ENCODE peak calls at places on chromosomes 16 and 17, in nine cellular contexts. S is neural progenitor cell, X is heart left ventricle, O is fibroblast of the aortic adventitia, J is body of pancreas, C is epithelial cell of esophagus, Q is neural crest cell, Z is upper lobe of right lung, B is bronchial epithelial cell. M is an unnamed sample.

GRCh38 chr17:45719335-45720071 is 64.6 kb upstream of the CRHR1 start:
- DNase-seq in S (peak), X (no peak), O (peak), J (no peak), C (peak), Q (no peak), Z (no peak), B (peak), M (peak)

GRCh38 chr17:74601944-74602572 is 10.0 kb upstream of the CD300LD start:
- DNase-seq in S (peak), X (no peak), O (peak), J (peak), C (peak), Q (peak), Z (no peak), B (peak), M (peak)

GRCh38 chr17:73532441-73532901 is 111.8 kb downstream of the SDK2 start:
- DNase-seq in S (no peak), X (no peak), O (no peak), J (no peak), C (no peak), Q (no peak), Z (no peak), B (no peak), M (no peak)

GRCh38 chr17:83127431-83128160 is 48.2 kb downstream of the METRNL start:
- DNase-seq in S (no peak), X (no peak), O (no peak), J (no peak), C (no peak), Q (no peak), Z (peak), B (no peak), M (no peak)

GRCh38 chr17:43669971-43670644 is 8.4 kb upstream of the MEOX1 start:
- DNase-seq in S (no peak), X (no peak), O (no peak), J (peak), C (no peak), Q (no peak), Z (no peak), B (no peak), M (no peak)

GRCh38 chr17:11245187-11245586 is 4.2 kb downstream of the SHISA6 start:
- DNase-seq in S (no peak), X (peak), O (no peak), J (no peak), C (no peak), Q (no peak), Z (no peak), B (no peak), M (no peak)

GRCh38 chr16:11020792-11021440 is 76.6 kb downstream of the CLEC16A start:
- DNase-seq in S (no peak), X (no peak), O (peak), J (no peak), C (no peak), Q (no peak), Z (no peak), B (no peak), M (no peak)

GRCh38 chr16:78505544-78506371 is 406.3 kb downstream of the WWOX start:
- DNase-seq in S (no peak), X (peak), O (peak), J (peak), C (no peak), Q (no peak), Z (peak), B (no peak), M (no peak)

GRCh38 chr17:60559995-60560859 is 34.2 kb upstream of the APPBP2 start:
- DNase-seq in S (no peak), X (no peak), O (no peak), J (no peak), C (no peak), Q (no peak), Z (peak), B (no peak), M (no peak)

DNA sequence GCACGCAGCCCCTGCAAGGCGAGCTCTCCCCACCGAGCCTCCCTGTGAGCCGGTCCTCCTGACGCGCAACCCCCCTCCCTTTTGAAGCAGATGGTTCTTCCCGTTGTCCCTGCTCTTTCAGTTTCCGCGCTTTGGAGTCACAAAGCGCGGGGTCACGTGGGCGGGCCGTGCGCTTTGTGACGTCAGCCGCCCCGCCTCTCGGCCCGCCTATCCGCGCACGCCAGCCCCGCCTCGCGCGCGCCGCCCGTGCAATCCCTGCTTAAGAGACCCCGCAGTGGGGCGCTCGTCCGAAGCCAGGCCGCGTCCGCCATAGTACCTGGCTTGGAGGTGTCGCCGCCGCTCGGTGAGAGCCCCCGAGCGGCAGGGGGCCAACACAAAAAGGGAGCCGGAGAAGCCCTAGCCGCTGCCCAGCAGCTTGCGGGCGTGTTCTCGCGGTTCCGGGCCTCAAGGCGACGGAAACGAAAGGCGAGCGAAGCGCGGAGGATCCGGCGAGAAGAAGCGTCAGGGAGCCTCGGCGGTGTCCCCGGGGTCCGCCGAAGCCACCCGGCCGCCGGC is at the start of gene RBBP6:
- DNase-seq in S (peak), X (peak), O (peak), J (peak), C (peak), Q (peak), Z (peak), B (peak), M (peak)
- TF ChIP-seq CTCF in S (peak), X (peak), O (peak), J (peak), C (no peak), Q (peak), Z (peak), B (peak), M (peak)

DNA sequence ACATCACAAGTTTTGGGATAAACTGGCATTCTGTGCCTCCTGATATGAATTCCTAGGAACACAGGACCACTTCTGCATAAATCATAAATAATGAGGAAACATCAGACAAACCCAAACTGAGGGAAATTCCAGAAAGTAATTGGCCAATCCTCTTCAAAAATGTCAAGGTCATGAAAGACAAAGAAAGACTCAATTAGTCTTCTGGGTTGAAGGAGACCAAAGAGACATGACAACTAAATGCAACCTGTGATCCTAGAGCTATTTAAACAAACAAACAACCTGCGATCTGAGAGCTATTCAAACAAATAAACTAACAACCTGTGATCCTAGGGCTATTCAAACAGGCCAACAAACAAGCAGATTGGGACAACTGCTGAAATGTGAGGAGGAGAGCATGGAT is 144.2 kb downstream of the VPS53 start:
- DNase-seq in S (no peak), X (no peak), O (no peak), J (no peak), C (no peak), Q (no peak), Z (no peak), B (no peak), M (no peak)
- TF ChIP-seq CTCF in S (no peak), X (no peak), O (no peak), J (no peak), C (no peak), Q (no peak), Z (no peak), B (no peak), M (no peak)

DNA sequence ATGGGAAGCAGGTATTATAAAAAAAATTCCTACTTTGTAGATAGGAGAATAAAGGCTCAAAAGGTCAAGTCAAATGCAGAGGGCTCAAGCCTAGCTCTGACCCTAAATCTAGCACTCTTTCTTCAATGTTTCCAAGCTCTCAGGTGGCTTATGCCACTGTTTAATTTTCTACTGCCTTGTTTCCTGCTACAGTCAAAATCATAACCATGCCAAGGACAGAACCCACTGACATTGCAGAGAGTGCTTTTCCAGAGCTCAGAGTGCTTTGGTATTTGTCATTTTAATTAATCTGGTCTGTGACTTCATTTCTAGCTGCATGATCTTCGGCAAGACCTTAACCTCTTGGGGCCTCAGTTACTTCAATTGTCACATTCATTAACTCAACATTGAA is 344.7 kb downstream of the CA10 start:
- DNase-seq in S (no peak), X (no peak), O (no peak), J (no peak), C (no peak), Q (no peak), Z (no peak), B (no peak), M (no peak)
- TF ChIP-seq CTCF in S (no peak), X (no peak), O (no peak), J (no peak), C (no peak), Q (no peak), Z (no peak), B (no peak), M (no peak)

GRCh38 chr16:66515543-66516171 is 34.3 kb downstream of the TK2 start:
- DNase-seq in S (no peak), X (no peak), O (peak), J (no peak), C (peak), Q (no peak), Z (no peak), B (no peak), M (peak)
- TF ChIP-seq CTCF in S (peak), X (peak), O (peak), J (peak), C (no peak), Q (peak), Z (peak), B (peak), M (peak)

DNA sequence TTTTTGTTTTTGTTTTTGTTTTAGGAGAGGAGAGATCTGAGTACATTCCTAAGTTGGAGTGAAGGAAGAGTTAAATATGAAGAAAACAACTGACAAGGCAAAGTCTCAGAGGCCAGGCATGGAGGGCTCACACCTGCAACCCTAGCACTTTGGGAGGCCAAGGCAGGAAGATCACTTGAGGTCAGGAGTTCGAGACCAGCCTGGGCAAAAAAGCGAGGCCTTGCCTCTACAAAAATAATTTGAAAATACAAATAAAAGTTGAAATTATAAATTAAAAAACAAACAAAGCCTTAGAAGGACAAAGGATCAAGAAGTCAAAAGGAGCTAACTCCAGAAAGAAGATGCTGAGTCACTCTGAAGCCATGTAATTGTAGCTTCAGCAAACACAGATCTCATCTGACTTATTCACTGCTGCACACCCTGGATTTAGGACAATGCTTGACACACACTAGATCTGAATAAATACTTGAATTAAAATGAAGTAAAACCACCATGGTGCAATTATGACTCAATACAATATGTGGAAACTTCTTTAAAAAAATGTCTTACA is 9.1 kb downstream of the CEP20 start:
- DNase-seq in S (no peak), X (no peak), O (peak), J (no peak), C (peak), Q (no peak), Z (no peak), B (peak), M (peak)
- TF ChIP-seq CTCF in S (no peak), X (no peak), O (no peak), J (no peak), C (no peak), Q (no peak), Z (no peak), B (no peak), M (no peak)

GRCh38 chr16:51031598-51031997 is 119.5 kb downstream of the SALL1 start:
- DNase-seq in S (no peak), X (no peak), O (no peak), J (no peak), C (no peak), Q (no peak), Z (no peak), B (no peak), M (no peak)

GRCh38 chr16:51035110-51035498 is 116.0 kb downstream of the SALL1 start:
- DNase-seq in S (no peak), X (no peak), O (no peak), J (no peak), C (no peak), Q (no peak), Z (no peak), B (no peak), M (no peak)

GRCh38 chr16:51035711-51036110 is 115.4 kb downstream of the SALL1 start:
- DNase-seq in S (no peak), X (no peak), O (no peak), J (no peak), C (no peak), Q (no peak), Z (no peak), B (no peak), M (no peak)

GRCh38 chr16:51039638-51040331 is 111.3 kb downstream of the SALL1 start:
- DNase-seq in S (no peak), X (no peak), O (no peak), J (no peak), C (no peak), Q (no peak), Z (no peak), B (no peak), M (no peak)

GRCh38 chr16:51034481-51035109 is 116.5 kb downstream of the SALL1 start:
- DNase-seq in S (no peak), X (peak), O (no peak), J (no peak), C (no peak), Q (no peak), Z (no peak), B (no peak), M (no peak)
- TF ChIP-seq CTCF in S (no peak), X (no peak), O (no peak), J (no peak), C (no peak), Q (no peak), Z (no peak), B (no peak), M (no peak)

DNA sequence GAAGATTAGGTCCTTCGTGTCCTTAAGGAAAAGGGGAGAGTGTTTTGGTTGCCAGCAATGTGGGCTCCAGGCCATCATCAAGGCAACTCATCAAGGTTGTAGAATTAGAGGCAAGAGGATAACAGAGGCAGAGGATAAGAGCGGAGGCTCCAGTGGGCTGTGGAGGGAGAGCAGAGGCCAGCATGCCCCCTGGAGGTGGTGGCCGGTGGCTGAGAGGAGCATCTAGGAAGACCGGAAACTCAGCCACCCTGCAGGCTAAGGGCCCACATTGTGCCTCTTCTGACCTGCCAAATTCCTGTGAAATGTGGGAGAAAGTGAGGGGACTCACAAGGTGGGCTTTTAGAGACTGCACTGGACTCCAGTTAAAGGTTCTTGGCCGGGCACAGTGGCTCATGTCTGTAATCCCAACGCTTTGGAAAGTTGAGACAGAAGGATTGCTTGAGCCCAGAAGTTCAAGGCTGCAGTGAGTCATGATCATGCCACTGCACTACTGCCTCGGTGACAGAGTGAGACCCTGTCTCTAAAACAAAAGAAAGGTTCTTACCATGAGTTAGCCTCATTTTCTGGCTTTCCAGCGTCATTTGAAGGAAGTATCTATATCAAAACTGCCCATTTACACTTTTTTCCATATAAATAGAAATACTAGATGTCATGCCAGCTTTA is 62.7 kb upstream of the ADORA2B start:
- DNase-seq in S (peak), X (no peak), O (no peak), J (no peak), C (no peak), Q (no peak), Z (no peak), B (no peak), M (no peak)
- TF ChIP-seq CTCF in S (peak), X (no peak), O (no peak), J (no peak), C (no peak), Q (no peak), Z (no peak), B (no peak), M (no peak)

GRCh38 chr16:85173077-85173980 is 61.1 kb upstream of the CIBAR2 start:
- DNase-seq in S (peak), X (no peak), O (peak), J (no peak), C (peak), Q (no peak), Z (no peak), B (peak), M (peak)
- TF ChIP-seq CTCF in S (peak), X (peak), O (peak), J (no peak), C (no peak), Q (no peak), Z (peak), B (no peak), M (no peak)

DNA sequence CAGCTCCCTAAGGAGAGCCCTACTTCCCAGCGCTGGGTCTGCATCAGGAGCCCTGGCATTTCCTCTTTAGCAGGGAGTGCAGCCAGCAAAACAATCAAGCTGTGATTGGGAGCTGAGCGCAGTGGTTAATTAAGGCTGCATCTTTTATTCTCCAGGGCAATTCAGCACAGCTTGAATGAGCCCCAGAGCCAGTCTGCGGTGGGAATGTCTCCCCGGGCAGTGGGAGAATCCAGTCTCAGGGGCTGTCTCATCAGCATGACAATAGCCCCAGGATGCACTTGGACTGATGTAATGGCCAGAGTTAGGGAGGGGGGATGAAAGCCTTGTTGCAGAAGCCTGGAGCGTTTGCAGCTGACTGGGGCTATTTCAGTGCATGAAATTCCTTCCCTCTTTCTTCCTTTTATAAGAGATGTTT is 292.6 kb upstream of the SOX9 start:
- DNase-seq in S (peak), X (no peak), O (no peak), J (no peak), C (no peak), Q (peak), Z (no peak), B (no peak), M (no peak)
- TF ChIP-seq CTCF in S (no peak), X (no peak), O (no peak), J (no peak), C (no peak), Q (no peak), Z (no peak), B (no peak), M (no peak)

DNA sequence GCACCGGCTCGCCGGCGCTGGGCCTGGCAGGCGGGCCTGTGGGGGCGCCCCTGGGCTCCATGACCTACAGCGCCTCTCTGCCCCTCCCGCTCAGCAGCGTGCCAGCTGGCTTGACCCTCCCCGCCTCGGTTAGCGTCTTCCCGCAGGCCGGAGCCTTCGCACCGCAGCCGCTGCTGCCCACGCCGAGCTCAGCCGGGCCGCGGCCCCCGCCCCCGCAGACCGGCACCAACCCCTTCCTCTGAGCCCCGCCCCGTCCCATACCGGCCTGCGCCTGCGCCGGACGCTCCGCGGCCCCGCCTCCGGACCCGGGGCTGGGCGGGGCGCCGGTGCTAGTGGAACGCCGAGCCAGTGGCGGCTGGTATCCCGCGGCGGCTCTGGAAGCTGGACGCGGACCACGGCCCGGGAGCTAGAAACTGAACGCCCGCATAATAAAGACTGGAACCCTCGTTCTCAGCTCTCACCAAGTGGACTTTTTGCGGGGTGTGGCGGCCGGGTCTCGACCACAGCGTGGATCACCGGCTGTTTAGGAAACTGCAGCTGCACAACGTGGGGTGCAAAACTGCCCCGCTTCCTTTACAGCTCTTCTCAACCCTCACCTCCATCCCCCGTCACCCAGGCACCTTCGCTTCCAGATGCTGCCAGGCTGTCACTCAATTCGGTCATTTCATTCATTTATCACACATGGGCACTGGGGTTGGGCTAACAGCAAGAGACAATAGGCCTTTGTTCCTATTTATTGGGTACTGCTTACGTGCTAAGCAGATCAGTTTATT is 4.9 kb upstream of the SPATA20 start:
- DNase-seq in S (peak), X (peak), O (peak), J (peak), C (peak), Q (peak), Z (peak), B (peak), M (peak)
- TF ChIP-seq CTCF in S (peak), X (peak), O (peak), J (peak), C (no peak), Q (no peak), Z (peak), B (peak), M (peak)

M was measured in MCF 10A.